ENCODE peak calls at places on chromosomes 5 and 9, in eight cellular contexts. H, K, Q, Z, F, U, W and Y are unnamed samples.

GRCh38 chr5:177109810-177110209 is 23.1 kb downstream of the FGFR4 start:
- DNase-seq in Q (no peak), F (no peak), W (no peak), U (no peak), K (no peak), Z (peak; percentile 27), H (no peak), Y (no peak)

GRCh38 chr9:21502586-21502985 is 20.5 kb upstream of the IFNE start:
- DNase-seq in F (no peak), Q (no peak), K (no peak), W (no peak), Z (no peak), H (no peak), U (no peak), Y (no peak)

GRCh38 chr9:37005517-37006140 is 28.4 kb downstream of the PAX5 start:
- DNase-seq in W (no peak), Z (no peak), K (no peak), Q (no peak), H (no peak), F (no peak), U (no peak), Y (no peak)

GRCh38 chr9:10232352-10232930 is 380.4 kb downstream of the PTPRD start:
- DNase-seq in F (no peak), K (no peak), H (no peak), Z (no peak), U (no peak), Q (no peak), W (no peak), Y (peak; percentile 45)

GRCh38 chr9:83062653-83063527 is at the start of gene RASEF:
- DNase-seq in Q (peak; percentile 80), F (no peak), W (no peak), Z (peak; percentile 86), U (no peak), H (no peak), K (peak; percentile 84), Y (no peak)

GRCh38 chr9:80867731-80868130 is 821.6 kb downstream of the TLE1 start:
- DNase-seq in W (no peak), U (no peak), Z (no peak), F (no peak), H (no peak), K (no peak), Q (no peak), Y (no peak)

GRCh38 chr5:156274455-156274854 is 52.5 kb upstream of the SGCD start:
- DNase-seq in Q (no peak), W (no peak), F (no peak), Z (no peak), U (no peak), K (no peak), H (no peak), Y (no peak)

GRCh38 chr5:134877159-134877558 is 3.0 kb downstream of the TXNDC15 start:
- DNase-seq in U (no peak), F (peak; percentile 30), W (no peak), K (no peak), Q (no peak), H (no peak), Z (peak; percentile 31), Y (no peak)

GRCh38 chr5:142145106-142145900 is 36.7 kb downstream of the NDFIP1 start:
- DNase-seq in U (peak; percentile 60), H (peak; percentile 44), K (peak; percentile 63), F (peak; percentile 11), Z (peak; percentile 57), Q (peak; percentile 73), W (peak; percentile 45), Y (peak; percentile 71)

GRCh38 chr5:138065102-138065501 is 18.7 kb upstream of the WNT8A start:
- DNase-seq in Q (peak; percentile 17), K (peak; percentile 79), U (no peak), H (no peak), Z (no peak), W (no peak), F (no peak), Y (no peak)

GRCh38 chr9:136927343-136928261 is 16.9 kb downstream of the FBXW5 start:
- DNase-seq in F (no peak), K (no peak), H (no peak), Z (no peak), W (no peak), U (no peak), Q (no peak), Y (no peak)

GRCh38 chr9:88514247-88514646 is 20.7 kb upstream of the NXNL2 start:
- DNase-seq in F (no peak), U (no peak), H (no peak), Z (no peak), K (no peak), Q (no peak), W (no peak), Y (no peak)

GRCh38 chr5:141001854-141002666 is 35.8 kb downstream of the PCDHAC2 start:
- DNase-seq in U (no peak), H (no peak), K (peak; percentile 88), F (no peak), Q (peak; percentile 33), Z (peak; percentile 77), W (peak; percentile 31), Y (peak; percentile 12)

GRCh38 chr9:128389395-128390149 is 18.4 kb downstream of the URM1 start:
- DNase-seq in Z (no peak), K (no peak), W (no peak), H (no peak), Q (no peak), U (no peak), F (no peak), Y (no peak)

GRCh38 chr5:143066556-143067281 is 296.5 kb downstream of the ARHGAP26 start:
- DNase-seq in F (peak; percentile 79), Q (peak; percentile 37), H (no peak), K (no peak), U (no peak), W (no peak), Z (no peak), Y (no peak)

GRCh38 chr5:8615142-8615858 is 746.4 kb downstream of the MTRR start:
- DNase-seq in W (no peak), Z (no peak), U (no peak), Q (no peak), F (no peak), K (no peak), H (no peak), Y (no peak)

GRCh38 chr5:135269224-135269623 is 129.8 kb downstream of the MACROH2A1 start:
- DNase-seq in F (no peak), K (no peak), W (no peak), Z (no peak), H (no peak), U (no peak), Q (no peak), Y (peak; percentile 64)

GRCh38 chr9:77953590-77953989 is 78.0 kb downstream of the GNAQ start:
- DNase-seq in Q (no peak), Z (no peak), F (no peak), H (no peak), K (no peak), W (no peak), U (no peak), Y (no peak)

GRCh38 chr5:88878976-88879375 is 4.0 kb downstream of the MEF2C start:
- DNase-seq in K (no peak), F (no peak), Q (no peak), Z (no peak), W (no peak), H (no peak), U (no peak), Y (peak; percentile 65)

GRCh38 chr5:43602456-43602817 is 543 bp upstream of the NNT start:
- DNase-seq in W (no peak), U (peak; percentile 34), F (no peak), H (peak; percentile 30), K (no peak), Q (peak; percentile 30), Z (peak; percentile 75), Y (peak; percentile 70)

GRCh38 chr5:170752257-170753215 is 31.0 kb upstream of the GABRP start:
- DNase-seq in U (no peak), Q (no peak), W (no peak), K (no peak), F (no peak), H (no peak), Z (peak; percentile 40), Y (no peak)
- TF ChIP-seq MAX in U (no peak), Q (no peak), W (no peak), K (no peak), F (no peak), H (no peak), Z (no peak), Y (no peak)

DNA sequence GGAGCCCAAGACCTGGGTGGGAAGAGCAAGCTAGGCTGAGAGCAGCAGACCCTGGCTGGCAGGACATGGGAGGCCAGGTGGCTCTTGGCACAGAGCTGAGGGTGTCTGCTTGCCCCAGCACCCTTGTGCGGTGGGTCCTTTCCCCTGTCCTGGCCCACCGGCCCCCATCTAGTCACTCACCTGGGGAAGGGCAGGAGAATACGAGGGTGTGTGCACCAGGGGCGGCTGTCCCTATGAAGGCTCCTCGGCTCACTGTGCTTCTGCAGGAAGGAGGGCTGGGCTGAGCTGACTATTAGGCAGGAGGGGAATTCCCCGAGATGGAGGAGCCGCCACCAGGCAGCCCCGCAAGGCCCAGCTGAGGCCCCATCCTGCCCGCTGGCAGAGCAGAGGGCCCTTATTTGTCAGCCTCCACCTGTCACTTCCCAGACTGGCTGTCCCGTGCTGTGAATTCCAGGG is 6.1 kb upstream of the TNIP1 start:
- DNase-seq in K (no peak), U (no peak), Z (no peak), Q (no peak), F (no peak), H (no peak), W (no peak), Y (no peak)
- H3K27ac ChIP-seq in K (no peak overlapping the region), U (no peak overlapping the region), Z (no peak overlapping the region), Q (peak overlapping the region; percentile 91), F (peak overlapping the region; percentile 88), H (no peak overlapping the region), W (no peak overlapping the region), Y (no peak overlapping the region)

DNA sequence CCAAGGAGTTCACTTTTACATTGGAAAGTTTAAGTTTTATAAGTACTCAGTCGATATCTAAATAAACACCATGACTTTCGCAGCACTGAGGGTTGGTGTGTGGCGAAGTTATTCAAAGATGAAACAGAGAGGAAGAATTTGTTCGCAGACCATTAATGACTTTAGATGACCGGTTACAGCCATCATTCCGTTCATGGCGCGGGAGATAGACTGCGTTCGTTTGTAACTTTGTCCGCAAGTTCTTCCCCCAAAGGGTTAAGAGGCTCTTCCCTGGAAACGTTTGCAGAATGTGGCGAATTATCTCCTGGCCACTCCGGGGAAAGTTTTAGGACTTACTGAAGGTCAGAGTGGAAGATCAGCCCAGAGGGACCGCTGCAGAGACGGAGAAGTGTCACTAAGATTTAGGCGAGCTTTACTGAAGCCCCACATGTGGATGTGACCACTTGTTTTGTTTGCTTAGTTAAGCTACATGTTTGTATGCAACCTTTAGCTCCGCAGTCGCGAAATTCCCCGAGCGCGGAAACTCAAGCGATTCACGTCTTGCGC is 2.2 kb upstream of the FOXD1 start:
- DNase-seq in K (peak; percentile 56), W (no peak), H (no peak), Q (peak; percentile 23), U (no peak), Z (no peak), F (no peak), Y (peak; percentile 33)
- H3K4me3 ChIP-seq in K (peak overlapping the region; percentile 14), W (peak overlapping the region; percentile 37), H (no peak overlapping the region), Q (peak overlapping the region; percentile 50), U (peak overlapping the region; percentile 24), Z (peak overlapping the region; percentile 53), F (no peak overlapping the region), Y (no peak overlapping the region)

DNA sequence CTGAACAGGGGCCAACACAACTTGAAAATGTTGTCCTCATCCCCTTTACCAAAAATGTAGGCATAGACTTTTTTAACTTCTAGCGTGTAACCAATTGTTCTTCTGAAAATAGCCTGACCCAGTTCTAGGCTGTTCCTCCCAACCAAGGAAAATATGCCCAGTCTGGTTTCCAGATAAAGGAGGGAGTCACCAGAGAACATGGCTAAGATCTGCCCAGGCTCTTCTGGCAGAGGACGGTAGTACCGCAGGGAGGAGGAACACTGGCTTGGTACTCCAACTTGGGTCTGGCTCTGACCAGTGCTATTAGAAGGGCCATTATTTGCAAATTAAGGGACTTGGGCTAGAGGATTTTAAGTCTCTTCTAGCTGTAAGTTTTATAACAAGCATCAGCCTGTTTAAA is 63.1 kb downstream of the GRAMD2B start:
- DNase-seq in F (no peak), U (no peak), Q (no peak), H (no peak), W (no peak), K (no peak), Z (no peak), Y (no peak)
- TF ChIP-seq MAX in F (no peak), U (no peak), Q (no peak), H (no peak), W (no peak), K (no peak), Z (no peak), Y (no peak)